ENCODE peak calls at places on chromosome 7, in five cellular contexts. S is CD8-positive, alpha-beta T cell; J is A549; Z is transverse colon; V is PC-3. A is an unnamed sample.
A peak's percentile ranks its signal among the peaks of the same experiment; 100 is the strongest.

GRCh38 chr7:37732880-37733279 is 49.3 kb downstream of the GPR141 start:
- DNase-seq in S (no peak), J (no peak), Z (no peak), V (peak; percentile 29), A (no peak)

GRCh38 chr7:151925446-151926335 is 30.6 kb upstream of the GALNTL5 start:
- DNase-seq in S (no peak), J (no peak), Z (peak; percentile 86), V (peak; percentile 46), A (no peak)

GRCh38 chr7:115749924-115750323 is 280.6 kb downstream of the TFEC start:
- DNase-seq in S (no peak), J (no peak), Z (no peak), V (no peak), A (no peak)

GRCh38 chr7:70595741-70596574 is 536.0 kb upstream of the GALNT17 start:
- DNase-seq in S (no peak), J (no peak), Z (peak; percentile 38), V (no peak), A (no peak)

GRCh38 chr7:144842377-144842851 is 6.6 kb upstream of the TPK1 start:
- DNase-seq in S (no peak), J (no peak), Z (peak; percentile 81), V (no peak), A (no peak)

GRCh38 chr7:107622937-107623336 is 37.7 kb upstream of the SLC26A4 start:
- DNase-seq in S (no peak), J (no peak), Z (peak; percentile 11), V (no peak), A (no peak)

GRCh38 chr7:47355684-47356083 is 226.2 kb downstream of the TNS3 start:
- DNase-seq in S (no peak), J (no peak), Z (peak; percentile 7), V (no peak), A (no peak)

GRCh38 chr7:54782829-54783228 is 23.8 kb upstream of the SEC61G start:
- DNase-seq in S (no peak), J (no peak), Z (no peak), V (no peak), A (no peak)

GRCh38 chr7:16646427-16647081 is 573 bp downstream of the BZW2 start:
- DNase-seq in S (no peak), J (no peak), Z (peak; percentile 17), V (peak; percentile 25), A (no peak)

DNA sequence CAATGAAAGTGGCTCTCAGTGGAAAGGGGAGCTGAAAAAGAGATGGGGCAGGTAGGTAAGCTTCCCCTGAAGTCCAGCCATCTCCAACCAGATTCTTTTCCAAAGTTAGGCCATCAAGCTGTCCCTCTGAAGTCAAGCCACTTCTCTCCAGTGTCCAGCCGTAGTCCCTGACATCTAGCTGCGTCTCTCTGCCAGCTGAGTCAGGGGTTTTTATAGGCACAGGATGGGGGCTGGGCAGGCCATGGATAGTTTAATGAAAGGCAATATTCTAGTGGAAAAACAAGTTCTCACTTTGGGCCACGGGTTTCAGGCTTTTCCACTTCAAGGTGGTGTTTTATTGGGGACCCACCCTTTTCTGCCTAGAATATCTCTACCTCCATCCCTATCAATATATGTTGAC is 36.8 kb downstream of the AVL9 start:
- DNase-seq in S (no peak), J (no peak), Z (no peak), V (peak; percentile 46), A (no peak)
- TF ChIP-seq CTCF in S (no peak), J (no peak), Z (no peak), V (no peak), A (no peak)

DNA sequence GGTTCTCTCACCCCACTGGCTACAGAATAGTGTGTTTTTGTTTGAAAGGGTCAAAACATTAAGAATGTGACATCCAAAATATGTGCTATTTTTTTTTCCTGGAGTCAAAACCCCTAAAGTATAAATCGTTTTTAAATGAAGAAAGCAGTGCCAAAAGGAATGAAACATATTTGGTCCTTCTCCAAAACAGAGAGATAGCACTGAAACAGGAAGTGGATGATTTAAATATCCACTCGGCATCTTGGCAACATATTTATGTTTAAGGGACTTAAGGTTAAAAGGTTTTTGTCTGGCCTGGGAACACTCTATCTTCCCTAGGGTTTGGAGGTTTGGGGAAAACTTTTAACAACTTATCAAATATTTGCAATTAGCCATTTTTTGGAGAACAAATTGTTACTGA is 32.4 kb downstream of the CALD1 start:
- DNase-seq in S (no peak), J (no peak), Z (no peak), V (no peak), A (no peak)
- H3K4me3 ChIP-seq in S (no peak overlapping the region), J (no peak overlapping the region), Z (no peak overlapping the region), V (no peak overlapping the region), A (no peak overlapping the region)

GRCh38 chr7:28729685-28730084 is 228.4 kb downstream of the TRIL start:
- DNase-seq in S (no peak), J (no peak), Z (no peak), V (no peak), A (no peak)

GRCh38 chr7:28729276-28729675 is 228.9 kb downstream of the TRIL start:
- DNase-seq in S (no peak), J (no peak), Z (no peak), V (peak; percentile 72), A (no peak)

GRCh38 chr7:28731092-28731491 is 227.0 kb downstream of the TRIL start:
- DNase-seq in S (no peak), J (no peak), Z (no peak), V (no peak), A (no peak)

GRCh38 chr7:28733035-28733434 is 225.1 kb downstream of the TRIL start:
- DNase-seq in S (no peak), J (no peak), Z (no peak), V (no peak), A (no peak)

GRCh38 chr7:28732037-28732869 is 225.9 kb downstream of the TRIL start:
- DNase-seq in S (no peak), J (no peak), Z (no peak), V (peak; percentile 46), A (peak; percentile 21)
- H3K27ac ChIP-seq in S (no peak overlapping the region), J (no peak overlapping the region), Z (peak overlapping the region; percentile 18), V (no peak overlapping the region), A (no peak overlapping the region)

DNA sequence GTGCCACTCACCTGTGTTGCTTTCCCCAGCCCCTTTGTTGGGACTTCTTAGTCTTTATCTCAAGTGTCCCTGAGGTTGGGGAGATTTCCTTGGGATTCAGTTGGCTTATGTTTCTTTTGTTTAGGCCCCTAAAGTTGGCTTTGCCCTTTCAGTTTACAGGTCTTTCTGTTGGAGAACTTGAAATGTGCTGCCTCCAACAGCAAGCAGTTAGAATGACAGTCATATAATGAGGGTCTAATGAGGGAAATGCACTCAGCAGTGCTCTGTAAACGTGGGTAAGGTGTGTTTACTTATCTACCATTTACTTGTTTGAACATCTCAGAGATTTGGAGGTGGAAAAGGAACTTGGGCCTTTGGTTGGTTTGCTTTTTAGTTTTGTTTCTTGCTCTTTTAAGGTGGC is 191.4 kb upstream of the STK17A start:
- DNase-seq in S (no peak), J (no peak), Z (no peak), V (no peak), A (no peak)
- TF ChIP-seq CTCF in S (no peak), J (no peak), Z (no peak), V (no peak), A (no peak)

DNA sequence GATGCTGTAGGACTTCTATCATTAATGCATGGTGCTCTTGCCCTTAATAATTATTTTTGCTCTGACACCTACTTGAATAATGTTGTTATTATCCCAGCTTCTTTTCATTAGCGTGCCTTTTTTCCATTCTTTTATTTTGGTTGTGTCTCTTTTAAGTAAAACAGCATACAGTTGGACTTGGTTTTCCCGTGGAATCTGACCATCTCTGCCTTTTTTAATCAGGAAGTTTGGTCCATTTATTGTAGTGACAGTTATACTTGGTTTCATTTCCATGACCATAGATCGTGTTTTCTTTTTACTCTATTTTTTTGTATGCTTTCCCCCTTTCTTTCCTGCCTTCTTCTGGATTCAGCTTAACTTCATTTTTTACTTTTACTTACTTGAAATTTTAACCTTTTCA is 4.6 kb downstream of the PAPOLB start:
- DNase-seq in S (no peak), J (no peak), Z (no peak), V (no peak), A (no peak)
- H3K4me3 ChIP-seq in S (no peak overlapping the region), J (no peak overlapping the region), Z (no peak overlapping the region), V (peak overlapping the region; percentile 7), A (no peak overlapping the region)

DNA sequence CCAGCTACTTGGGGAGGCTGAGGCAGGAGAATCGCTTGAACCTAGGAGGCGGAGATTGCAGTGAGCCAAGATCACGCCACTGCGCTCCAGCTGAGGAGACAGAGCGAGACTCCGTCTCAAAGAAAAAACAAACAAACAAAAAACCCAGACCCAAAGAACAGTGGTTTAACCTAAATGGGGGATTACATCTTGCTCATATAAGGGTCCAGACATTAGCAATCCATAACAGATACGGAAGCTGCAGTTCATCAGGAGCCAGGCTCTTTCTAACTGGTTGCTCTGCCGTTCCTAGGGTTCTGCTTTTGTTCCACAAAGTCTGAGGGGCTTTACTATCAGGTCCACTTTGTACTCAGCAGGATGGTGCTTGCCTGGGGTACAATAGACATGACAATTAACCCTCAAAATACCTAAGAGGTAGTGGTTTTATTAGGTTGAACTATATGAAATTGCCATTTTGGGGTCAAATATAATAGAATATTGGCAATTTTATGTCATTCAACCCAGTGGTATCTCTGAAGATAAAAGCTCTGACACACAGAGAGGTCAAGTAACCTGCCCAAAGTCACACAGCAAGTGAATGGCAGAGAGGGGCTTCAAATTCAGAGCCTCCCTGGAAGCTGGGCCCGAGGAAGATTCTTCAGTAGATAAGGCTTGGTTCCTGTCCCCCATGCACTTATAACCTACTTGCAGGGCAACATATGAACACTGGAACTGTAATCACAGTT is 21.3 kb downstream of the NYAP1 start:
- DNase-seq in S (no peak), J (no peak), Z (no peak), V (no peak), A (no peak)
- H3K27ac ChIP-seq in S (no peak overlapping the region), J (peak overlapping the region; percentile 78), Z (no peak overlapping the region), V (no peak overlapping the region), A (no peak overlapping the region)

GRCh38 chr7:102125127-102125561 is 161.5 kb upstream of the SH2B2 start:
- DNase-seq in S (no peak), J (peak; percentile 83), Z (peak; percentile 29), V (peak; percentile 91), A (peak; percentile 53)
- TF ChIP-seq CTCF in S (no peak), J (peak; percentile 54), Z (no peak), V (peak; percentile 57), A (peak; percentile 19)

A was measured in AG04450.